ENCODE peak calls at places on chromosomes 4 and X, in five cellular contexts. One of them, this sample, is unnamed.

GRCh38 chr4:108861339-108861738 is 98.5 kb upstream of the ETNPPL start:
- DNase-seq in lower lobe of right lung: no peak
- DNase-seq in neural progenitor cell: peak
- DNase-seq in choroid plexus epithelial cell: peak
- DNase-seq in ovary: no peak
- DNase-seq in this sample: peak

GRCh38 chr4:65195002-65195401 is 475.3 kb downstream of the EPHA5 start:
- DNase-seq in neural progenitor cell: no peak
- DNase-seq in ovary: no peak
- DNase-seq in lower lobe of right lung: no peak
- DNase-seq in choroid plexus epithelial cell: no peak
- DNase-seq in this sample: no peak

GRCh38 chr4:7783560-7783959 is 156.1 kb downstream of the AFAP1 start:
- DNase-seq in neural progenitor cell: no peak
- DNase-seq in lower lobe of right lung: no peak
- DNase-seq in ovary: peak
- DNase-seq in choroid plexus epithelial cell: no peak
- DNase-seq in this sample: no peak

GRCh38 chr4:7434766-7435150 is at the start of gene PSAPL1:
- DNase-seq in choroid plexus epithelial cell: peak
- DNase-seq in neural progenitor cell: peak
- DNase-seq in ovary: peak
- DNase-seq in lower lobe of right lung: peak
- DNase-seq in this sample: peak

GRCh38 chrX:136497556-136498048 is at the start of gene HTATSF1:
- DNase-seq in ovary: no peak
- DNase-seq in lower lobe of right lung: peak
- DNase-seq in neural progenitor cell: peak
- DNase-seq in choroid plexus epithelial cell: no peak
- DNase-seq in this sample: no peak

GRCh38 chrX:153869473-153870287 is 16.3 kb downstream of the L1CAM start:
- DNase-seq in ovary: no peak
- DNase-seq in lower lobe of right lung: no peak
- DNase-seq in neural progenitor cell: no peak
- DNase-seq in choroid plexus epithelial cell: no peak
- DNase-seq in this sample: no peak

GRCh38 chrX:30343206-30343605 is 34.0 kb upstream of the NR0B1 start:
- DNase-seq in neural progenitor cell: no peak
- DNase-seq in lower lobe of right lung: no peak
- DNase-seq in ovary: no peak
- DNase-seq in choroid plexus epithelial cell: no peak
- DNase-seq in this sample: no peak

GRCh38 chrX:136450050-136450830 is 37.5 kb upstream of the BRS3 start:
- DNase-seq in lower lobe of right lung: no peak
- DNase-seq in ovary: no peak
- DNase-seq in choroid plexus epithelial cell: peak
- DNase-seq in neural progenitor cell: no peak
- DNase-seq in this sample: no peak

GRCh38 chrX:8629871-8630270 is 102.1 kb downstream of the ANOS1 start:
- DNase-seq in lower lobe of right lung: no peak
- DNase-seq in ovary: no peak
- DNase-seq in choroid plexus epithelial cell: peak
- DNase-seq in neural progenitor cell: no peak
- DNase-seq in this sample: peak

GRCh38 chr4:108611360-108611759 is 9.0 kb upstream of the RPL34 start:
- DNase-seq in ovary: no peak
- DNase-seq in choroid plexus epithelial cell: peak
- DNase-seq in lower lobe of right lung: no peak
- DNase-seq in neural progenitor cell: peak
- DNase-seq in this sample: peak

GRCh38 chr4:165931741-165932140 is 58.7 kb downstream of the TLL1 start:
- DNase-seq in lower lobe of right lung: no peak
- DNase-seq in neural progenitor cell: no peak
- DNase-seq in ovary: no peak
- DNase-seq in choroid plexus epithelial cell: no peak
- DNase-seq in this sample: no peak

GRCh38 chrX:110145854-110146253 is 142.9 kb downstream of the TMEM164 start:
- DNase-seq in choroid plexus epithelial cell: peak
- DNase-seq in ovary: no peak
- DNase-seq in neural progenitor cell: no peak
- DNase-seq in lower lobe of right lung: no peak
- DNase-seq in this sample: peak

GRCh38 chr4:155807021-155807420 is 48.2 kb downstream of the GUCY1B1 start:
- DNase-seq in lower lobe of right lung: no peak
- DNase-seq in choroid plexus epithelial cell: peak
- DNase-seq in ovary: no peak
- DNase-seq in neural progenitor cell: no peak
- DNase-seq in this sample: peak

GRCh38 chr4:122218762-122219161 is 66.6 kb downstream of the BLTP1 start:
- DNase-seq in choroid plexus epithelial cell: peak
- DNase-seq in neural progenitor cell: peak
- DNase-seq in ovary: no peak
- DNase-seq in lower lobe of right lung: no peak
- DNase-seq in this sample: peak

GRCh38 chrX:150790021-150790420 is 96.8 kb downstream of the MTMR1 start:
- DNase-seq in choroid plexus epithelial cell: no peak
- DNase-seq in ovary: no peak
- DNase-seq in lower lobe of right lung: no peak
- DNase-seq in neural progenitor cell: no peak
- DNase-seq in this sample: no peak

GRCh38 chr4:186067757-186068385 is 1.1 kb upstream of the TLR3 start:
- DNase-seq in neural progenitor cell: peak
- DNase-seq in lower lobe of right lung: peak
- DNase-seq in choroid plexus epithelial cell: peak
- DNase-seq in ovary: peak
- DNase-seq in this sample: peak

GRCh38 chrX:110531873-110532272 is 173.2 kb downstream of the RTL9 start:
- DNase-seq in neural progenitor cell: no peak
- DNase-seq in choroid plexus epithelial cell: no peak
- DNase-seq in lower lobe of right lung: no peak
- DNase-seq in ovary: no peak
- DNase-seq in this sample: peak

GRCh38 chr4:177118596-177118995 is 191.1 kb upstream of the NEIL3 start:
- DNase-seq in neural progenitor cell: no peak
- DNase-seq in ovary: no peak
- DNase-seq in choroid plexus epithelial cell: peak
- DNase-seq in lower lobe of right lung: no peak
- DNase-seq in this sample: peak

GRCh38 chr4:14196141-14196540 is 568.6 kb upstream of the BOD1L1 start:
- DNase-seq in ovary: peak
- DNase-seq in neural progenitor cell: peak
- DNase-seq in choroid plexus epithelial cell: peak
- DNase-seq in lower lobe of right lung: peak
- DNase-seq in this sample: peak

GRCh38 chr4:183905081-183905592 is at the start of gene STOX2:
- DNase-seq in choroid plexus epithelial cell: peak
- DNase-seq in lower lobe of right lung: peak
- DNase-seq in neural progenitor cell: peak
- DNase-seq in ovary: peak
- DNase-seq in this sample: peak
- TF ChIP-seq CTCF in choroid plexus epithelial cell: no peak
- TF ChIP-seq CTCF in lower lobe of right lung: no peak
- TF ChIP-seq CTCF in neural progenitor cell: no peak
- TF ChIP-seq CTCF in ovary: no peak
- TF ChIP-seq CTCF in this sample: no peak

GRCh38 chr4:56386091-56386490 is 1.2 kb downstream of the AASDH start:
- DNase-seq in neural progenitor cell: no peak
- DNase-seq in choroid plexus epithelial cell: no peak
- DNase-seq in ovary: no peak
- DNase-seq in lower lobe of right lung: no peak
- DNase-seq in this sample: no peak
- H3K4me3 ChIP-seq in neural progenitor cell: peak
- H3K4me3 ChIP-seq in choroid plexus epithelial cell: peak
- H3K4me3 ChIP-seq in ovary: no peak
- H3K4me3 ChIP-seq in lower lobe of right lung: peak
- H3K4me3 ChIP-seq in this sample: peak

DNA sequence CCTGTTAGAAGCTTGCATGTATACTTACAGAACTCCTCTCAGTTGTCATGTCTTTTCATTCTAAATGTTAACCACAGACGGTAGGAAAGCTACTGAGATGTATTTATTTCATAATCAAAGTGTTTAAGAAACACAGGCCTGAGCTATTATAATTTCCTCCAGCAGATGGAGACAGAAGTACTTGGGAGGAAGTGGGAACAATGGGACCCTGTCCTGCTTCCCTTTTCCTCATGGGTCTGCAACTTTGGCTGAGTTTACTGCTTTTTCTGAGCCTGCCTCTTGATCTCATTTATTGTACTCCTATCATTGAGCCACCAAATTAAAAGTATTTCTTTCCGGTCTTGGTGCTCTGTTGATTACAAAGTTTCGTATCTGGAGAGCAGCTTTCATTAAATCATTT is 67.7 kb upstream of the SPANXN2 start:
- DNase-seq in choroid plexus epithelial cell: peak
- DNase-seq in lower lobe of right lung: no peak
- DNase-seq in neural progenitor cell: peak
- DNase-seq in ovary: no peak
- DNase-seq in this sample: peak
- TF ChIP-seq CTCF in choroid plexus epithelial cell: peak
- TF ChIP-seq CTCF in lower lobe of right lung: peak
- TF ChIP-seq CTCF in neural progenitor cell: peak
- TF ChIP-seq CTCF in ovary: no peak
- TF ChIP-seq CTCF in this sample: peak

GRCh38 chrX:99654188-99654587 is 755.9 kb downstream of the PCDH19 start:
- DNase-seq in lower lobe of right lung: no peak
- DNase-seq in choroid plexus epithelial cell: no peak
- DNase-seq in ovary: no peak
- DNase-seq in neural progenitor cell: no peak
- DNase-seq in this sample: no peak

DNA sequence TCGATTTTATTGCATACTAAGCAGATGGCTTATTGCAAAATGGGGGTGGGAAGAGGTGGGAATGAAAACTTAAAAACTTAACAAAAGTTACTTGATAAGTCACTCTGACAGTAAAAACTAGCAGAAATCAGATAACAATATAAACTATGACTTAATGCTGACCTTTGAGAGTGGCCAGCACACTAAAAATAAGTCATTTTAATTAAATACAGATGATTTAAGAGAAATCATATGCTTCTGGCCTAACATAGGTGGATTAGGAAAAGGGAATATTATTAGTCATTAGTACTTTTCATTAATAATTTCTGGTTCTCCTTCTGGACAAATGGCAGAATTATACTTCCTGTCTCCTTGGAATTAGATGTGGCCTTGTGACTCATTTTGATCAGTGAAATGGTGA is 756.7 kb downstream of the PCDH19 start:
- DNase-seq in choroid plexus epithelial cell: no peak
- DNase-seq in neural progenitor cell: no peak
- DNase-seq in ovary: no peak
- DNase-seq in lower lobe of right lung: no peak
- DNase-seq in this sample: no peak
- H3K4me3 ChIP-seq in choroid plexus epithelial cell: no peak
- H3K4me3 ChIP-seq in neural progenitor cell: no peak
- H3K4me3 ChIP-seq in ovary: no peak
- H3K4me3 ChIP-seq in lower lobe of right lung: no peak
- H3K4me3 ChIP-seq in this sample: no peak